ENCODE peak calls at places on chromosomes 16 and 17, in six cellular contexts. W, H, O, L, P and F are unnamed samples.

GRCh38 chr16:15775209-15775608 is 81.6 kb downstream of the MYH11 start:
- DNase-seq in W (peak), H (no peak), O (peak), L (peak), P (peak), F (no peak)

GRCh38 chr16:4380131-4381063 is 8.7 kb downstream of the VASN start:
- DNase-seq in W (no peak), H (no peak), O (no peak), L (no peak), P (no peak), F (no peak)

GRCh38 chr16:23771027-23771426 is 16.2 kb downstream of the CHP2 start:
- DNase-seq in W (no peak), H (no peak), O (no peak), L (peak), P (no peak), F (no peak)

GRCh38 chr16:2587891-2588565 is 50.2 kb downstream of the PDPK1 start:
- DNase-seq in W (no peak), H (no peak), O (no peak), L (no peak), P (no peak), F (no peak)

GRCh38 chr16:58123896-58124600 is 5.1 kb downstream of the CFAP20 start:
- DNase-seq in W (no peak), H (no peak), O (no peak), L (no peak), P (no peak), F (no peak)

GRCh38 chr17:50931003-50931878 is 65.1 kb upstream of the TOB1 start:
- DNase-seq in W (peak), H (peak), O (peak), L (peak), P (peak), F (peak)

GRCh38 chr16:77414752-77415231 is 20.0 kb downstream of the ADAMTS18 start:
- DNase-seq in W (no peak), H (no peak), O (peak), L (peak), P (peak), F (no peak)

GRCh38 chr17:12395733-12396354 is 269.8 kb upstream of the MYOCD start:
- DNase-seq in W (peak), H (peak), O (peak), L (peak), P (peak), F (peak)

GRCh38 chr16:25258856-25259179 is 1.2 kb upstream of the ZKSCAN2 start:
- DNase-seq in W (peak), H (no peak), O (no peak), L (no peak), P (no peak), F (no peak)

GRCh38 chr16:79411357-79411756 is 189.2 kb downstream of the MAF start:
- DNase-seq in W (no peak), H (no peak), O (no peak), L (no peak), P (no peak), F (no peak)

GRCh38 chr17:73058022-73058421 is 34.5 kb downstream of the SLC39A11 start:
- DNase-seq in W (no peak), H (no peak), O (no peak), L (peak), P (peak), F (no peak)

GRCh38 chr16:67291461-67291860 is 12.1 kb downstream of the PLEKHG4 start:
- DNase-seq in W (no peak), H (no peak), O (no peak), L (no peak), P (no peak), F (no peak)

GRCh38 chr17:69879576-69879975 is 195.4 kb upstream of the KCNJ16 start:
- DNase-seq in W (no peak), H (no peak), O (no peak), L (no peak), P (no peak), F (no peak)

GRCh38 chr16:11025120-11025531 is 80.8 kb downstream of the CLEC16A start:
- DNase-seq in W (no peak), H (no peak), O (no peak), L (no peak), P (no peak), F (peak)

GRCh38 chr17:77408284-77408683 is 267.5 kb downstream of the SEC14L1 start:
- DNase-seq in W (no peak), H (no peak), O (no peak), L (no peak), P (no peak), F (no peak)

GRCh38 chr17:27346228-27346899 is 52.5 kb downstream of the WSB1 start:
- DNase-seq in W (no peak), H (no peak), O (no peak), L (no peak), P (no peak), F (no peak)

GRCh38 chr17:36544049-36544319 is 735 bp upstream of the GGNBP2 start:
- DNase-seq in W (peak), H (peak), O (peak), L (peak), P (peak), F (peak)

GRCh38 chr17:29062215-29062614 is 19.3 kb downstream of the PIPOX start:
- DNase-seq in W (no peak), H (no peak), O (no peak), L (no peak), P (no peak), F (no peak)

GRCh38 chr17:48753794-48754499 is 25.4 kb upstream of the HOXB13 start:
- DNase-seq in W (no peak), H (no peak), O (no peak), L (no peak), P (peak), F (no peak)

GRCh38 chr17:66782866-66783265 is 52.1 kb upstream of the CACNG5 start:
- DNase-seq in W (no peak), H (no peak), O (no peak), L (no peak), P (no peak), F (no peak)

GRCh38 chr16:46713634-46714033 is 24.2 kb downstream of the ORC6 start:
- DNase-seq in W (no peak), H (no peak), O (no peak), L (no peak), P (no peak), F (no peak)

GRCh38 chr16:27795992-27796614 is 246.2 kb downstream of the KATNIP start:
- DNase-seq in W (peak), H (peak), O (peak), L (peak), P (peak), F (no peak)

GRCh38 chr16:19879241-19879792 is 5.3 kb downstream of the GPRC5B start:
- DNase-seq in W (no peak), H (no peak), O (peak), L (no peak), P (no peak), F (no peak)

GRCh38 chr16:85366031-85366763 is 246.9 kb upstream of the GSE1 start:
- DNase-seq in W (no peak), H (no peak), O (no peak), L (no peak), P (no peak), F (no peak)

GRCh38 chr17:45906927-45907622 is 12.7 kb downstream of the MAPT start:
- DNase-seq in W (no peak), H (no peak), O (no peak), L (no peak), P (no peak), F (no peak)

GRCh38 chr16:86479419-86479818 is 30.9 kb upstream of the FOXF1 start:
- DNase-seq in W (no peak), H (no peak), O (no peak), L (no peak), P (peak), F (no peak)

GRCh38 chr17:77419547-77420475 is 279.0 kb downstream of the SEC14L1 start:
- DNase-seq in W (peak), H (no peak), O (no peak), L (peak), P (peak), F (no peak)

GRCh38 chr16:6573577-6573976 is 759.1 kb upstream of the RBFOX1 start:
- DNase-seq in W (no peak), H (no peak), O (no peak), L (no peak), P (no peak), F (no peak)

GRCh38 chr17:73720187-73720834 is 76.1 kb upstream of the SDK2 start:
- DNase-seq in W (peak), H (no peak), O (no peak), L (no peak), P (no peak), F (no peak)

GRCh38 chr17:78368854-78369495 is 9.1 kb upstream of the SOCS3 start:
- DNase-seq in W (no peak), H (no peak), O (no peak), L (no peak), P (no peak), F (no peak)

GRCh38 chr16:35252356-35252936 is 1793.0 kb downstream of the TP53TG3F start:
- DNase-seq in W (peak), H (no peak), O (no peak), L (peak), P (peak), F (no peak)

GRCh38 chr16:85564277-85565051 is 48.7 kb upstream of the GSE1 start:
- DNase-seq in W (no peak), H (no peak), O (peak), L (no peak), P (no peak), F (no peak)

GRCh38 chr17:77771998-77772397 is 186.5 kb upstream of the TNRC6C start:
- DNase-seq in W (no peak), H (no peak), O (no peak), L (no peak), P (no peak), F (no peak)

GRCh38 chr16:54291107-54291980 is 4.8 kb upstream of the IRX3 start:
- DNase-seq in W (no peak), H (no peak), O (no peak), L (no peak), P (no peak), F (no peak)

GRCh38 chr17:42098747-42099399 is 600 bp upstream of the ZNF385C start:
- DNase-seq in W (no peak), H (no peak), O (no peak), L (no peak), P (no peak), F (no peak)
- TF ChIP-seq CTCF in W (no peak), H (no peak), O (no peak), L (no peak), P (no peak), F (no peak)

GRCh38 chr16:74868501-74868900 is 93.9 kb upstream of the FA2H start:
- DNase-seq in W (peak), H (no peak), O (no peak), L (peak), P (peak), F (no peak)
- H3K4me3 ChIP-seq in W (peak), H (no peak), O (no peak), L (no peak), P (no peak), F (no peak)

GRCh38 chr16:89103156-89103555 is 9.5 kb downstream of the ACSF3 start:
- DNase-seq in W (no peak), H (peak), O (no peak), L (no peak), P (no peak), F (no peak)
- TF ChIP-seq CTCF in W (no peak), H (no peak), O (no peak), L (no peak), P (no peak), F (no peak)

DNA sequence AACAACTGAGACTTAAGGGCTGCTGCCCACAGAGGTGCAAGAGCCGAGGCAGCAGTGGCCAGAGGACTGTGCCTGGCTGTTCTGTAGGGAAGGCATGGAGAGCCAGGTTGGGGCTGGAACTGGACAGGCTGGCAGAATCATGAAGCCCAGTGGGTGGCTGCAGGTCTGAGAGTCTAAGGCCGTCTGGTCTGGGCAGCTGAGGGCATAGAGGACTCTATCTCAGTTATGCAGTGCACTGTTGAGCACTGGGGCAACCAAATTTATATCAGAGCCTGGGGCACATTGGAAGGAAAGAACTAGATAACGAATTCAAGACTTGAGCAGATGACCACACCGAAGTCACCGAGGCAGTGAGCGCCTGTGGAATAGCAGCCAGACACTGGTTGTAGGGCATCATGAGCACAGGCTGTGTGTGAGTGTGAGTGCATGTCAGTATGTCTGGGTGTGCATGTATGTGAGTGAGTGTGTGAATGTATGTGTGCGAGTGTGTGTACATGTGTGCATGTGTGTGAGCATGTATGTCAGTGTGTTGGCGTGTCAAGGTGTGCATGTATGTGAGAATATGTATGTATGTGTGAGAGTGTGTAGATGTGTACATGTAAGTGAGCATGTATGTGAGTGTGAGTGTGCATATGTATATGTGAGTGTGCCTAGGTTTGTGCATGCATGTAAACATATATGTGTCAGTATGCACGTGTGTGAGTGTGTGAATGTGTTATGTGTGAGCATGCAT is 36.9 kb downstream of the RGS9 start:
- DNase-seq in W (no peak), H (no peak), O (no peak), L (no peak), P (no peak), F (no peak)
- H3K4me3 ChIP-seq in W (no peak), H (no peak), O (no peak), L (no peak), P (no peak), F (no peak)

GRCh38 chr16:82108101-82108500 is 61.9 kb downstream of the MPHOSPH6 start:
- DNase-seq in W (no peak), H (no peak), O (no peak), L (no peak), P (no peak), F (no peak)

GRCh38 chr16:82108774-82109173 is 61.2 kb downstream of the MPHOSPH6 start:
- DNase-seq in W (no peak), H (no peak), O (no peak), L (no peak), P (no peak), F (no peak)

GRCh38 chr16:82111944-82112343 is 58.1 kb downstream of the MPHOSPH6 start:
- DNase-seq in W (no peak), H (no peak), O (no peak), L (no peak), P (no peak), F (no peak)
- TF ChIP-seq CTCF in W (no peak), H (no peak), O (no peak), L (no peak), P (no peak), F (no peak)

GRCh38 chr17:40025991-40026815 is 11.0 kb downstream of the CSF3 start:
- DNase-seq in W (no peak), H (no peak), O (no peak), L (peak), P (peak), F (no peak)
- H3K4me3 ChIP-seq in W (no peak), H (no peak), O (no peak), L (no peak), P (no peak), F (no peak)

GRCh38 chr17:15260376-15261062 is 4.6 kb downstream of the PMP22 start:
- DNase-seq in W (no peak), H (peak), O (peak), L (peak), P (peak), F (no peak)
- TF ChIP-seq CTCF in W (peak), H (peak), O (peak), L (peak), P (no peak), F (peak)

GRCh38 chr17:40315678-40316570 is 6.9 kb downstream of the RARA start:
- DNase-seq in W (no peak), H (peak), O (no peak), L (no peak), P (no peak), F (no peak)

GRCh38 chr17:40315206-40315605 is 6.2 kb downstream of the RARA start:
- DNase-seq in W (no peak), H (peak), O (no peak), L (no peak), P (no peak), F (no peak)

GRCh38 chr17:40312893-40313659 is 4.1 kb downstream of the RARA start:
- DNase-seq in W (no peak), H (no peak), O (no peak), L (no peak), P (no peak), F (no peak)

GRCh38 chr17:40313660-40314556 is 4.9 kb downstream of the RARA start:
- DNase-seq in W (no peak), H (no peak), O (peak), L (no peak), P (peak), F (no peak)

GRCh38 chr17:40314557-40314953 is 5.6 kb downstream of the RARA start:
- DNase-seq in W (no peak), H (peak), O (peak), L (peak), P (peak), F (no peak)
- H3K4me3 ChIP-seq in W (no peak), H (no peak), O (no peak), L (no peak), P (no peak), F (no peak)

GRCh38 chr17:40724656-40725055 is 21.1 kb upstream of the KRT24 start:
- DNase-seq in W (no peak), H (no peak), O (no peak), L (no peak), P (peak), F (no peak)

GRCh38 chr17:40727447-40728231 is 24.1 kb upstream of the KRT24 start:
- DNase-seq in W (peak), H (no peak), O (no peak), L (peak), P (peak), F (peak)

GRCh38 chr17:40730974-40731373 is 24.2 kb downstream of the KRT25 start:
- DNase-seq in W (no peak), H (no peak), O (no peak), L (no peak), P (no peak), F (no peak)

GRCh38 chr17:40722146-40722720 is 18.7 kb upstream of the KRT24 start:
- DNase-seq in W (no peak), H (no peak), O (no peak), L (no peak), P (no peak), F (no peak)

DNA sequence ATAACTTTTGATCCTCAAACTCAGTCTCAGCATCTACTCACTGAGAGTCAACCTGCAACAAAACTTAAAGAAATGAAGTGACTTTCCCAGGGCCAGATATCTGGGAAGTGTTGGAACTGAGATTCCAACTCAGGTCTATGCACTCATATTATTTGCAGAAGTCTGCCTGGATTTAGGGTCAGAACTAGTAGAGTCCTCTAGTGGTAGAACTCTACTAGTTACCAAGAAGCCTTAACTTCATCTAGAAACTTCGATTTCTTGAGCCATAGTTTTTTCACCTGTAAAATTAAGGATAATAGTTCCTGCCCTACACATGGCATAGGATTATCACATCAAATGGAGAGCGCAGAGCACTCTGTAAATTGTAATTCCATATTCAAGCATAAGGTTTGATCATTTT is 23.4 kb upstream of the KRT24 start:
- DNase-seq in W (peak), H (no peak), O (peak), L (peak), P (peak), F (no peak)
- TF ChIP-seq CTCF in W (peak), H (peak), O (peak), L (peak), P (peak), F (peak)